ENCODE peak calls at places on chromosome 22, in six cellular contexts. One of them, this sample, is unnamed. For H3K4me1, the result is how much of the 10 kb centered on the place peaks cover.

GRCh38 chr22:40076702-40077645 is 82.2 kb downstream of the FAM83F start:
- DNase-seq in neuronal stem cell: no peak
- DNase-seq in IMR-90: peak
- DNase-seq in H1: no peak
- DNase-seq in mesenchymal stem cell: peak
- DNase-seq in H9: no peak
- DNase-seq in this sample: peak

GRCh38 chr22:35299217-35299716 is 427 bp upstream of the TOM1 start:
- DNase-seq in neuronal stem cell: peak
- DNase-seq in IMR-90: no peak
- DNase-seq in H1: no peak
- DNase-seq in mesenchymal stem cell: no peak
- DNase-seq in H9: no peak
- DNase-seq in this sample: peak

GRCh38 chr22:28112548-28113043 is 193.5 kb upstream of the PITPNB start:
- DNase-seq in neuronal stem cell: peak
- DNase-seq in IMR-90: peak
- DNase-seq in H1: no peak
- DNase-seq in mesenchymal stem cell: peak
- DNase-seq in H9: peak
- DNase-seq in this sample: peak

GRCh38 chr22:21947040-21948014 is 5.3 kb downstream of the PPM1F start:
- DNase-seq in neuronal stem cell: peak
- DNase-seq in IMR-90: peak
- DNase-seq in H1: no peak
- DNase-seq in mesenchymal stem cell: peak
- DNase-seq in H9: peak
- DNase-seq in this sample: no peak

GRCh38 chr22:24423519-24424000 is 3.8 kb upstream of the ADORA2A start:
- DNase-seq in neuronal stem cell: peak
- DNase-seq in IMR-90: no peak
- DNase-seq in H1: no peak
- DNase-seq in mesenchymal stem cell: no peak
- DNase-seq in H9: peak
- DNase-seq in this sample: peak

GRCh38 chr22:19713650-19714319 is 518 bp upstream of the SEPTIN5 start:
- DNase-seq in neuronal stem cell: no peak
- DNase-seq in IMR-90: no peak
- DNase-seq in H1: no peak
- DNase-seq in mesenchymal stem cell: no peak
- DNase-seq in H9: no peak
- DNase-seq in this sample: peak

GRCh38 chr22:49534386-49534785 is 293.3 kb downstream of the BRD1 start:
- DNase-seq in neuronal stem cell: no peak
- DNase-seq in IMR-90: no peak
- DNase-seq in H1: no peak
- DNase-seq in mesenchymal stem cell: no peak
- DNase-seq in H9: peak
- DNase-seq in this sample: no peak

GRCh38 chr22:50622723-50623327 is 5.1 kb downstream of the ARSA start:
- DNase-seq in neuronal stem cell: no peak
- DNase-seq in IMR-90: no peak
- DNase-seq in H1: no peak
- DNase-seq in mesenchymal stem cell: no peak
- DNase-seq in H9: peak
- DNase-seq in this sample: peak

GRCh38 chr22:41445171-41446056 is 1.2 kb downstream of the TOB2 start:
- DNase-seq in neuronal stem cell: peak
- DNase-seq in IMR-90: no peak
- DNase-seq in H1: no peak
- DNase-seq in mesenchymal stem cell: peak
- DNase-seq in H9: peak
- DNase-seq in this sample: peak

GRCh38 chr22:46086577-46087335 is 63.6 kb upstream of the PPARA start:
- DNase-seq in neuronal stem cell: no peak
- DNase-seq in IMR-90: peak
- DNase-seq in H1: no peak
- DNase-seq in mesenchymal stem cell: no peak
- DNase-seq in H9: no peak
- DNase-seq in this sample: peak

GRCh38 chr22:35397095-35397904 is 2.6 kb upstream of the MCM5 start:
- DNase-seq in neuronal stem cell: no peak
- DNase-seq in IMR-90: peak
- DNase-seq in H1: no peak
- DNase-seq in mesenchymal stem cell: peak
- DNase-seq in H9: no peak
- DNase-seq in this sample: no peak

GRCh38 chr22:48316245-48316875 is 1511.3 kb downstream of the BRD1 start:
- DNase-seq in neuronal stem cell: no peak
- DNase-seq in IMR-90: no peak
- DNase-seq in H1: no peak
- DNase-seq in mesenchymal stem cell: no peak
- DNase-seq in H9: peak
- DNase-seq in this sample: no peak

GRCh38 chr22:27930246-27931060 is 11.4 kb upstream of the PITPNB start:
- DNase-seq in neuronal stem cell: no peak
- DNase-seq in IMR-90: peak
- DNase-seq in H1: no peak
- DNase-seq in mesenchymal stem cell: no peak
- DNase-seq in H9: no peak
- DNase-seq in this sample: peak

GRCh38 chr22:22021160-22021750 is 38.7 kb upstream of the TOP3B start:
- DNase-seq in neuronal stem cell: no peak
- DNase-seq in IMR-90: peak
- DNase-seq in H1: no peak
- DNase-seq in mesenchymal stem cell: no peak
- DNase-seq in H9: no peak
- DNase-seq in this sample: no peak

GRCh38 chr22:45502215-45503070 is at the start of gene FBLN1:
- DNase-seq in neuronal stem cell: peak
- DNase-seq in IMR-90: no peak
- DNase-seq in H1: no peak
- DNase-seq in mesenchymal stem cell: peak
- DNase-seq in H9: peak
- DNase-seq in this sample: peak

GRCh38 chr22:30694638-30695350 is at the start of gene OSBP2:
- DNase-seq in neuronal stem cell: peak
- DNase-seq in IMR-90: no peak
- DNase-seq in H1: no peak
- DNase-seq in mesenchymal stem cell: no peak
- DNase-seq in H9: peak
- DNase-seq in this sample: peak

GRCh38 chr22:50112151-50113118 is 22.6 kb downstream of the MOV10L1 start:
- DNase-seq in neuronal stem cell: no peak
- DNase-seq in IMR-90: peak
- DNase-seq in H1: no peak
- DNase-seq in mesenchymal stem cell: peak
- DNase-seq in H9: no peak
- DNase-seq in this sample: no peak

GRCh38 chr22:35467788-35468187 is 67.8 kb downstream of the MCM5 start:
- DNase-seq in neuronal stem cell: peak
- DNase-seq in IMR-90: peak
- DNase-seq in H1: no peak
- DNase-seq in mesenchymal stem cell: peak
- DNase-seq in H9: peak
- DNase-seq in this sample: no peak

GRCh38 chr22:49155809-49156580 is 671.7 kb downstream of the BRD1 start:
- DNase-seq in neuronal stem cell: no peak
- DNase-seq in IMR-90: no peak
- DNase-seq in H1: no peak
- DNase-seq in mesenchymal stem cell: no peak
- DNase-seq in H9: no peak
- DNase-seq in this sample: no peak

GRCh38 chr22:48104786-48105185 is 1342.3 kb downstream of the TBC1D22A start:
- DNase-seq in neuronal stem cell: no peak
- DNase-seq in IMR-90: no peak
- DNase-seq in H1: no peak
- DNase-seq in mesenchymal stem cell: no peak
- DNase-seq in H9: no peak
- DNase-seq in this sample: no peak

GRCh38 chr22:26442086-26442756 is 13.2 kb downstream of the ASPHD2 start:
- DNase-seq in neuronal stem cell: no peak
- DNase-seq in IMR-90: no peak
- DNase-seq in H1: no peak
- DNase-seq in mesenchymal stem cell: no peak
- DNase-seq in H9: peak
- DNase-seq in this sample: no peak

GRCh38 chr22:44823806-44824205 is 71.4 kb downstream of the ARHGAP8 start:
- DNase-seq in neuronal stem cell: no peak
- DNase-seq in IMR-90: no peak
- DNase-seq in H1: no peak
- DNase-seq in mesenchymal stem cell: no peak
- DNase-seq in H9: no peak
- DNase-seq in this sample: no peak

GRCh38 chr22:43172191-43172590 is 14.7 kb downstream of the TTLL12 start:
- DNase-seq in neuronal stem cell: no peak
- DNase-seq in IMR-90: no peak
- DNase-seq in H1: no peak
- DNase-seq in mesenchymal stem cell: no peak
- DNase-seq in H9: no peak
- DNase-seq in this sample: no peak

GRCh38 chr22:26673485-26673884 is 16.1 kb downstream of the MIAT start:
- DNase-seq in neuronal stem cell: no peak
- DNase-seq in IMR-90: no peak
- DNase-seq in H1: no peak
- DNase-seq in mesenchymal stem cell: peak
- DNase-seq in H9: no peak
- DNase-seq in this sample: peak

GRCh38 chr22:21738081-21738480 is 2.5 kb upstream of the YPEL1 start:
- DNase-seq in neuronal stem cell: no peak
- DNase-seq in IMR-90: no peak
- DNase-seq in H1: no peak
- DNase-seq in mesenchymal stem cell: no peak
- DNase-seq in H9: no peak
- DNase-seq in this sample: no peak

GRCh38 chr22:41394012-41394356 is 12.2 kb downstream of the TEF start:
- DNase-seq in neuronal stem cell: no peak
- DNase-seq in IMR-90: no peak
- DNase-seq in H1: no peak
- DNase-seq in mesenchymal stem cell: no peak
- DNase-seq in H9: no peak
- DNase-seq in this sample: no peak

GRCh38 chr22:26646158-26646557 is 11.2 kb upstream of the MIAT start:
- DNase-seq in neuronal stem cell: no peak
- DNase-seq in IMR-90: peak
- DNase-seq in H1: no peak
- DNase-seq in mesenchymal stem cell: no peak
- DNase-seq in H9: no peak
- DNase-seq in this sample: no peak

GRCh38 chr22:46774456-46775363 is 12.3 kb downstream of the TBC1D22A start:
- DNase-seq in neuronal stem cell: no peak
- DNase-seq in IMR-90: no peak
- DNase-seq in H1: no peak
- DNase-seq in mesenchymal stem cell: no peak
- DNase-seq in H9: no peak
- DNase-seq in this sample: no peak

GRCh38 chr22:31730344-31730711 is 19.6 kb downstream of the PRR14L start:
- DNase-seq in neuronal stem cell: no peak
- DNase-seq in IMR-90: no peak
- DNase-seq in H1: no peak
- DNase-seq in mesenchymal stem cell: no peak
- DNase-seq in H9: no peak
- DNase-seq in this sample: no peak

GRCh38 chr22:27041745-27042144 is 384.4 kb downstream of the MIAT start:
- DNase-seq in neuronal stem cell: no peak
- DNase-seq in IMR-90: no peak
- DNase-seq in H1: no peak
- DNase-seq in mesenchymal stem cell: no peak
- DNase-seq in H9: no peak
- DNase-seq in this sample: no peak

GRCh38 chr22:29480512-29481264 is 670 bp downstream of the NEFH start:
- DNase-seq in neuronal stem cell: no peak
- DNase-seq in IMR-90: peak
- DNase-seq in H1: no peak
- DNase-seq in mesenchymal stem cell: peak
- DNase-seq in H9: peak
- DNase-seq in this sample: no peak

GRCh38 chr22:17966403-17966717 is 58.0 kb downstream of the MICAL3 start:
- DNase-seq in neuronal stem cell: no peak
- DNase-seq in IMR-90: no peak
- DNase-seq in H1: no peak
- DNase-seq in mesenchymal stem cell: no peak
- DNase-seq in H9: no peak
- DNase-seq in this sample: peak
- H3K4me1 ChIP-seq in neuronal stem cell: under half
- H3K4me1 ChIP-seq in IMR-90: under half
- H3K4me1 ChIP-seq in H1: under half
- H3K4me1 ChIP-seq in mesenchymal stem cell: under half
- H3K4me1 ChIP-seq in H9: under half
- H3K4me1 ChIP-seq in this sample: under half

GRCh38 chr22:23144926-23145906 is at the start of gene RAB36:
- DNase-seq in neuronal stem cell: peak
- DNase-seq in IMR-90: peak
- DNase-seq in H1: peak
- DNase-seq in mesenchymal stem cell: peak
- DNase-seq in H9: peak
- DNase-seq in this sample: peak
- H2AFZ ChIP-seq in neuronal stem cell: peak
- H2AFZ ChIP-seq in IMR-90: peak
- H2AFZ ChIP-seq in H1: no peak
- H2AFZ ChIP-seq in mesenchymal stem cell: peak
- H2AFZ ChIP-seq in H9: no peak
- H2AFZ ChIP-seq in this sample: peak

DNA sequence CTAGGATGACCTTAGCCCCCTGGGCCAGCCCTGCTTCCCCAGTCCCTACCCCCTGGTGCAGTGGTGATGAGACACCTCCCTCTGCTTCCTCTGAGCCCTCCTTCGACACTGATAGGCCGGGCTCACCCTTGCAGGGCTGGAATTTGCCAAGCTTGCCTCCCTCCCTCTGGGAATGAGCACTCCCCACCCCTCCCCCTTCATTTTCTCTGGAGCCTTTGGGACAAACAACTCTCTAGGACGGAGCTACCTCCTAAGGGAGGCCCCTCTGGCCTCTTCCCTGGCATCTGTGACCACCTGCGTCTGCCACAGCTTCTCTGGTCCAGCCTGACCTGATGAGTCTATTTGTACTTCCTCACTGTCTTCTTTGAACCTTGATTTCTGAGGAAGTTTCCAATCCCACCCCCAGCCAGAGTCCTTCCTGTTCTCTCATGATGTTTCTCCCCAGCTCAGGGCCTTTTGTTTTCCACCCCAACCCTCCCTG is 53.3 kb upstream of the ADA2 start:
- DNase-seq in neuronal stem cell: no peak
- DNase-seq in IMR-90: no peak
- DNase-seq in H1: no peak
- DNase-seq in mesenchymal stem cell: no peak
- DNase-seq in H9: peak
- DNase-seq in this sample: no peak
- H3K4ac ChIP-seq in neuronal stem cell: no peak
- H3K4ac ChIP-seq in IMR-90: no peak
- H3K4ac ChIP-seq in H1: no peak
- H3K4ac ChIP-seq in mesenchymal stem cell: no peak
- H3K4ac ChIP-seq in H9: no peak
- H3K4ac ChIP-seq in this sample: no peak

GRCh38 chr22:37416806-37417205 is 10.5 kb downstream of the ELFN2 start:
- DNase-seq in neuronal stem cell: no peak
- DNase-seq in IMR-90: no peak
- DNase-seq in H1: no peak
- DNase-seq in mesenchymal stem cell: no peak
- DNase-seq in H9: no peak
- DNase-seq in this sample: no peak
- H3K4me1 ChIP-seq in neuronal stem cell: under half
- H3K4me1 ChIP-seq in IMR-90: under half
- H3K4me1 ChIP-seq in H1: under half
- H3K4me1 ChIP-seq in mesenchymal stem cell: half or more
- H3K4me1 ChIP-seq in H9: under half
- H3K4me1 ChIP-seq in this sample: under half

This sample was measured in trophoblast cell.